ENCODE peak calls at places on chromosomes 7 and 10, in eight cellular contexts. D is IMR-90; Z is activated CD4-positive, alpha-beta T cell treated with anti-CD3 and anti-CD28 coated beads, Interleukin-2, amount 50 U/mL, for 24 hours; Y is ovary; X is iris pigment epithelial cell; W is NCI-H2029 treated with DMSO at 0.1 percent for 48 hours; K is stimulated activated CD4-positive, alpha-beta T cell treated with anti-CD3 and anti-CD28 coated beads, Interleukin-4, amount 100 ng/mL, for 1 hour; L is NCI-H1092. I is an unnamed sample.

GRCh38 chr7:117715784-117716445 is 157.3 kb downstream of the CTTNBP2 start:
- DNase-seq in L (peak), X (peak), Y (no peak), W (peak), D (peak), K (no peak), Z (no peak), I (no peak)

GRCh38 chr10:78211476-78212110 is 177.9 kb downstream of the RPS24 start:
- DNase-seq in Z (no peak), Y (peak), W (peak), D (peak), K (no peak), L (peak), X (peak), I (no peak)

GRCh38 chr10:73168486-73168844 is 546 bp downstream of the FAM149B1 start:
- DNase-seq in L (no peak), W (no peak), Z (no peak), Y (no peak), D (no peak), K (no peak), X (no peak), I (no peak)

GRCh38 chr7:144378651-144379050 is 23.4 kb downstream of the ARHGEF5 start:
- DNase-seq in D (no peak), Y (no peak), L (no peak), X (no peak), K (no peak), W (no peak), Z (no peak), I (no peak)

GRCh38 chr7:80722596-80723141 is 84.2 kb downstream of the CD36 start:
- DNase-seq in Z (no peak), W (no peak), D (peak), Y (no peak), K (no peak), L (no peak), X (peak), I (no peak)

GRCh38 chr10:124436191-124436638 is 13.6 kb downstream of the NKX1-2 start:
- DNase-seq in Y (no peak), D (no peak), X (no peak), L (no peak), Z (no peak), W (no peak), K (no peak), I (peak)

GRCh38 chr7:127819975-127820778 is 168.2 kb downstream of the SND1 start:
- DNase-seq in Z (no peak), X (peak), L (no peak), W (no peak), Y (no peak), K (no peak), D (peak), I (peak)

GRCh38 chr10:88270871-88271713 is 312.0 kb downstream of the RNLS start:
- DNase-seq in X (peak), L (no peak), K (peak), D (peak), Y (no peak), Z (no peak), W (no peak), I (peak)

GRCh38 chr7:78006063-78006755 is 207.6 kb downstream of the PHTF2 start:
- DNase-seq in Z (no peak), W (no peak), D (no peak), L (no peak), Y (no peak), K (no peak), X (no peak), I (no peak)

GRCh38 chr10:52994370-52994769 is 221.8 kb upstream of the MBL2 start:
- DNase-seq in D (no peak), Z (no peak), Y (no peak), K (no peak), X (no peak), W (no peak), L (no peak), I (no peak)

GRCh38 chr10:47402681-47403301 is 18.7 kb upstream of the ZNF488 start:
- DNase-seq in L (no peak), D (peak), K (no peak), W (no peak), X (peak), Y (peak), Z (no peak), I (no peak)

GRCh38 chr10:33837736-33838135 is 503.3 kb upstream of the NRP1 start:
- DNase-seq in D (no peak), Z (no peak), L (no peak), Y (no peak), X (no peak), W (no peak), K (no peak), I (no peak)

GRCh38 chr10:60200012-60200681 is 189.5 kb downstream of the ANK3 start:
- DNase-seq in L (no peak), D (no peak), Y (no peak), K (no peak), X (no peak), W (no peak), Z (no peak), I (no peak)

GRCh38 chr10:103549349-103549685 is 55.8 kb downstream of the NEURL1 start:
- DNase-seq in Y (no peak), X (no peak), D (no peak), Z (no peak), L (no peak), W (no peak), K (no peak), I (no peak)

GRCh38 chr7:123966936-123967335 is 41.9 kb downstream of the SPAM1 start:
- DNase-seq in L (no peak), Y (no peak), D (no peak), Z (no peak), X (no peak), K (no peak), W (no peak), I (no peak)

GRCh38 chr10:17026686-17027485 is 102.7 kb downstream of the CUBN start:
- DNase-seq in W (no peak), Z (peak), D (peak), K (peak), Y (no peak), X (peak), L (no peak), I (peak)

GRCh38 chr10:119246862-119247549 is 39.6 kb downstream of the GRK5 start:
- DNase-seq in L (no peak), Y (peak), X (peak), D (peak), W (no peak), K (no peak), Z (no peak), I (no peak)

GRCh38 chr10:62467509-62467908 is 93.3 kb downstream of the ZNF365 start:
- DNase-seq in Z (no peak), X (peak), W (no peak), Y (no peak), D (peak), L (no peak), K (no peak), I (no peak)

GRCh38 chr10:6037422-6037821 is 24.7 kb downstream of the IL2RA start:
- DNase-seq in D (no peak), X (no peak), L (no peak), W (no peak), Y (no peak), K (peak), Z (no peak), I (no peak)

GRCh38 chr7:22726849-22727792 is at the start of gene IL6:
- DNase-seq in W (peak), D (peak), K (peak), Z (no peak), L (peak), X (peak), Y (peak), I (no peak)

GRCh38 chr7:43294080-43294630 is 181.7 kb downstream of the HECW1 start:
- DNase-seq in K (no peak), Z (no peak), L (no peak), X (peak), W (no peak), D (peak), Y (no peak), I (no peak)

GRCh38 chr7:128833148-128833938 is 3.1 kb downstream of the FLNC start:
- DNase-seq in W (no peak), L (peak), X (peak), K (no peak), Y (peak), Z (no peak), D (peak), I (no peak)

GRCh38 chr7:44284216-44284615 is 41.2 kb downstream of the CAMK2B start:
- DNase-seq in Z (no peak), K (no peak), L (no peak), D (peak), W (no peak), X (no peak), Y (peak), I (no peak)

GRCh38 chr10:78973901-78974408 is 94.8 kb upstream of the ZMIZ1 start:
- DNase-seq in K (peak), X (peak), Z (peak), Y (peak), L (peak), W (peak), D (peak), I (peak)

GRCh38 chr10:22927661-22928403 is at the start of gene ARMC3:
- DNase-seq in X (peak), Y (no peak), D (no peak), K (peak), Z (peak), W (peak), L (peak), I (peak)

GRCh38 chr10:125146791-125147604 is 13.4 kb downstream of the CTBP2 start:
- DNase-seq in K (no peak), L (no peak), D (peak), Y (no peak), X (peak), Z (no peak), W (no peak), I (peak)

GRCh38 chr7:108464743-108465142 is 8.5 kb upstream of the NRCAM start:
- DNase-seq in D (peak), Z (no peak), Y (no peak), X (peak), W (no peak), K (no peak), L (no peak), I (no peak)

GRCh38 chr7:77653572-77653971 is 42.7 kb upstream of the RSBN1L start:
- DNase-seq in D (no peak), X (no peak), L (peak), Z (no peak), K (no peak), W (peak), Y (no peak), I (no peak)

GRCh38 chr10:63819753-63820347 is 298.6 kb downstream of the REEP3 start:
- DNase-seq in D (peak), X (peak), W (no peak), K (peak), Y (peak), Z (no peak), L (peak), I (no peak)

GRCh38 chr7:158017226-158018060 is 570.2 kb downstream of the PTPRN2 start:
- DNase-seq in L (peak), K (no peak), W (no peak), X (no peak), D (no peak), Z (no peak), Y (no peak), I (no peak)

GRCh38 chr7:97298561-97298960 is 181.1 kb downstream of the SDHAF3 start:
- DNase-seq in Y (no peak), W (no peak), K (no peak), X (peak), Z (no peak), L (no peak), D (no peak), I (no peak)

GRCh38 chr7:67758551-67758950 is 761.9 kb downstream of the TYW1 start:
- DNase-seq in W (no peak), X (no peak), L (peak), Y (no peak), Z (no peak), D (no peak), K (no peak), I (no peak)

GRCh38 chr7:44847509-44847919 is 373 bp downstream of the H2AZ2 start:
- DNase-seq in Y (peak), Z (peak), K (peak), D (peak), X (peak), W (no peak), L (peak), I (peak)